ENCODE peak calls at places on chromosomes 3 and 15, in seven cellular contexts. W is stimulated activated CD4-positive, alpha-beta T cell treated with anti-CD3 and anti-CD28 coated beads, Interleukin-4, amount 100 ng/mL, for 4 hours; L is AG08396; P is right cardiac atrium; Y is adrenal gland; C is fibroblast of lung; O is non-pigmented ciliary epithelial cell. X is an unnamed sample.

GRCh38 chr15:36479200-36479896 is 100.1 kb upstream of the CDIN1 start:
- DNase-seq in W (no peak), L (no peak), P (no peak), Y (no peak), C (peak; percentile 25), O (no peak), X (no peak)

GRCh38 chr3:35744419-35744818 is 105.1 kb downstream of the ARPP21 start:
- DNase-seq in W (no peak), L (no peak), P (no peak), Y (no peak), C (peak; percentile 13), O (no peak), X (no peak)

GRCh38 chr3:194673761-194674160 is 1.8 kb upstream of the LSG1 start:
- DNase-seq in W (no peak), L (no peak), P (no peak), Y (no peak), C (no peak), O (no peak), X (no peak)

GRCh38 chr3:23612296-23612891 is 193.4 kb upstream of the UBE2E1 start:
- DNase-seq in W (no peak), L (no peak), P (peak; percentile 73), Y (peak; percentile 7), C (peak; percentile 61), O (no peak), X (no peak)

GRCh38 chr15:90465140-90465929 is 64.4 kb upstream of the CRTC3 start:
- DNase-seq in W (no peak), L (no peak), P (no peak), Y (no peak), C (peak; percentile 85), O (no peak), X (no peak)

GRCh38 chr3:184491867-184492615 is 69.5 kb upstream of the EPHB3 start:
- DNase-seq in W (no peak), L (no peak), P (peak; percentile 77), Y (peak; percentile 19), C (no peak), O (no peak), X (no peak)

GRCh38 chr15:89690276-89691218 is at the start of the genes PEX11A and WDR93:
- DNase-seq in W (peak; percentile 77), L (peak; percentile 89), P (peak; percentile 94), Y (peak; percentile 87), C (peak; percentile 54), O (no peak), X (peak; percentile 50)

GRCh38 chr15:73630796-73631471 is 2.3 kb downstream of the NPTN start:
- DNase-seq in W (no peak), L (no peak), P (no peak), Y (no peak), C (no peak), O (no peak), X (no peak)

GRCh38 chr15:68578175-68578959 is 426 bp upstream of the CORO2B start:
- DNase-seq in W (peak; percentile 22), L (peak; percentile 80), P (peak; percentile 93), Y (peak; percentile 32), C (peak; percentile 69), O (no peak), X (peak; percentile 22)

GRCh38 chr3:112360574-112360973 is 27.6 kb downstream of the CD200 start:
- DNase-seq in W (no peak), L (no peak), P (no peak), Y (no peak), C (peak; percentile 80), O (no peak), X (peak; percentile 34)

GRCh38 chr3:29922990-29923746 is 642.3 kb downstream of the RBMS3 start:
- DNase-seq in W (no peak), L (peak; percentile 66), P (peak; percentile 35), Y (no peak), C (peak; percentile 92), O (peak; percentile 92), X (no peak)

GRCh38 chr3:10192953-10193691 is 28.4 kb downstream of the IRAK2 start:
- DNase-seq in W (peak; percentile 50), L (peak; percentile 55), P (no peak), Y (peak; percentile 83), C (peak; percentile 93), O (peak; percentile 74), X (peak; percentile 99)

GRCh38 chr15:94412979-94413741 is 181.8 kb downstream of the MCTP2 start:
- DNase-seq in W (no peak), L (no peak), P (no peak), Y (no peak), C (peak; percentile 4), O (no peak), X (no peak)

GRCh38 chr3:16086690-16087089 is 87.8 kb upstream of the GALNT15 start:
- DNase-seq in W (no peak), L (no peak), P (no peak), Y (no peak), C (no peak), O (no peak), X (no peak)

GRCh38 chr15:98981851-98982722 is 25.5 kb downstream of the PGPEP1L start:
- DNase-seq in W (no peak), L (peak; percentile 46), P (no peak), Y (no peak), C (peak; percentile 41), O (peak; percentile 14), X (peak; percentile 14)

GRCh38 chr3:10780243-10780642 is 35.8 kb upstream of the SLC6A11 start:
- DNase-seq in W (no peak), L (no peak), P (no peak), Y (no peak), C (no peak), O (no peak), X (no peak)

GRCh38 chr3:177646749-177647148 is 449.5 kb upstream of the TBL1XR1 start:
- DNase-seq in W (no peak), L (no peak), P (no peak), Y (no peak), C (no peak), O (no peak), X (no peak)

X was measured in RCC 7860.